ENCODE peak calls at places on chromosomes 16 and 17, in ten cellular contexts. N, K, X, Z, Y, G, W, S, D and M are unnamed samples.

GRCh38 chr17:82434216-82434565 is 15.8 kb upstream of the OGFOD3 start:
- DNase-seq in N (no peak), K (no peak), X (no peak), Z (no peak), Y (no peak), G (no peak), W (no peak), S (no peak), D (no peak), M (no peak)

GRCh38 chr17:32596666-32597065 is 109.9 kb downstream of the CDK5R1 start:
- DNase-seq in N (no peak), K (no peak), X (peak), Z (no peak), Y (peak), G (peak), W (no peak), S (no peak), D (no peak), M (no peak)

GRCh38 chr16:30839523-30840227 is 52.7 kb upstream of the ZNF629 start:
- DNase-seq in N (no peak), K (no peak), X (no peak), Z (no peak), Y (no peak), G (no peak), W (peak), S (no peak), D (no peak), M (no peak)

GRCh38 chr17:36939944-36940312 is 2.7 kb downstream of the LHX1 start:
- DNase-seq in N (no peak), K (no peak), X (no peak), Z (no peak), Y (no peak), G (no peak), W (no peak), S (peak), D (no peak), M (no peak)

GRCh38 chr16:87842209-87842869 is 27.0 kb downstream of the SLC7A5 start:
- DNase-seq in N (no peak), K (no peak), X (no peak), Z (no peak), Y (no peak), G (no peak), W (no peak), S (no peak), D (no peak), M (no peak)

GRCh38 chr16:21283521-21284289 is 5.6 kb upstream of the CRYM start:
- DNase-seq in N (no peak), K (peak), X (peak), Z (no peak), Y (peak), G (no peak), W (no peak), S (peak), D (no peak), M (peak)

GRCh38 chr16:56247018-56247417 is 55.7 kb downstream of the GNAO1 start:
- DNase-seq in N (no peak), K (no peak), X (no peak), Z (no peak), Y (no peak), G (no peak), W (no peak), S (no peak), D (no peak), M (no peak)

GRCh38 chr16:8863594-8864424 is 5.0 kb downstream of the CARHSP1 start:
- DNase-seq in N (no peak), K (no peak), X (peak), Z (no peak), Y (no peak), G (no peak), W (no peak), S (peak), D (no peak), M (peak)

GRCh38 chr17:58394534-58395223 is 22.7 kb downstream of the RNF43 start:
- DNase-seq in N (no peak), K (no peak), X (no peak), Z (no peak), Y (no peak), G (no peak), W (no peak), S (no peak), D (no peak), M (no peak)

GRCh38 chr16:29306953-29307597 is 99.4 kb downstream of the NPIPB11 start:
- DNase-seq in N (no peak), K (no peak), X (no peak), Z (no peak), Y (no peak), G (no peak), W (no peak), S (no peak), D (no peak), M (no peak)

GRCh38 chr17:2012499-2012898 is 12.6 kb downstream of the RTN4RL1 start:
- DNase-seq in N (no peak), K (no peak), X (no peak), Z (no peak), Y (no peak), G (no peak), W (no peak), S (no peak), D (no peak), M (no peak)

GRCh38 chr16:58639836-58640235 is 10.2 kb upstream of the CNOT1 start:
- DNase-seq in N (no peak), K (no peak), X (no peak), Z (no peak), Y (no peak), G (no peak), W (no peak), S (no peak), D (no peak), M (no peak)

GRCh38 chr17:55426851-55427586 is 5.4 kb upstream of the MMD start:
- DNase-seq in N (no peak), K (no peak), X (no peak), Z (no peak), Y (no peak), G (no peak), W (no peak), S (no peak), D (no peak), M (no peak)

GRCh38 chr17:27333410-27333980 is 39.6 kb downstream of the WSB1 start:
- DNase-seq in N (peak), K (no peak), X (peak), Z (no peak), Y (no peak), G (no peak), W (no peak), S (no peak), D (no peak), M (no peak)

GRCh38 chr16:72658888-72659717 is 388.8 kb downstream of the ZFHX3 start:
- DNase-seq in N (no peak), K (no peak), X (no peak), Z (no peak), Y (peak), G (no peak), W (no peak), S (no peak), D (no peak), M (no peak)

GRCh38 chr17:45170976-45171337 is 9.3 kb downstream of the HEXIM2 start:
- DNase-seq in N (no peak), K (peak), X (no peak), Z (no peak), Y (no peak), G (peak), W (no peak), S (no peak), D (peak), M (peak)

GRCh38 chr16:71540-72341 is 690 bp downstream of the RHBDF1 start:
- DNase-seq in N (no peak), K (peak), X (peak), Z (no peak), Y (no peak), G (peak), W (no peak), S (peak), D (peak), M (peak)

GRCh38 chr17:45425125-45425983 is 7.3 kb downstream of the ARHGAP27 start:
- DNase-seq in N (no peak), K (peak), X (peak), Z (peak), Y (no peak), G (peak), W (peak), S (peak), D (peak), M (peak)

GRCh38 chr16:47139561-47140185 is 4.1 kb downstream of the NETO2 start:
- DNase-seq in N (no peak), K (no peak), X (peak), Z (no peak), Y (no peak), G (no peak), W (no peak), S (no peak), D (no peak), M (no peak)

GRCh38 chr17:20116683-20117309 is 107.6 kb downstream of the SPECC1 start:
- DNase-seq in N (peak), K (peak), X (peak), Z (peak), Y (peak), G (peak), W (peak), S (peak), D (no peak), M (no peak)

GRCh38 chr16:14505846-14506245 is 124.2 kb downstream of the PARN start:
- DNase-seq in N (no peak), K (no peak), X (no peak), Z (peak), Y (no peak), G (no peak), W (no peak), S (no peak), D (no peak), M (no peak)

GRCh38 chr16:15609286-15609649 is 33.7 kb downstream of the MARF1 start:
- DNase-seq in N (no peak), K (no peak), X (no peak), Z (no peak), Y (no peak), G (no peak), W (no peak), S (no peak), D (no peak), M (no peak)

GRCh38 chr16:68452176-68452575 is 3.9 kb upstream of the SMPD3 start:
- DNase-seq in N (no peak), K (no peak), X (no peak), Z (no peak), Y (no peak), G (peak), W (no peak), S (no peak), D (no peak), M (no peak)

GRCh38 chr17:20310481-20310880 is 156.9 kb downstream of the LGALS9B start:
- DNase-seq in N (no peak), K (no peak), X (no peak), Z (no peak), Y (no peak), G (no peak), W (no peak), S (no peak), D (no peak), M (no peak)

GRCh38 chr16:82331974-82332750 is 162.1 kb upstream of the MPHOSPH6 start:
- DNase-seq in N (no peak), K (no peak), X (no peak), Z (peak), Y (no peak), G (no peak), W (no peak), S (no peak), D (no peak), M (no peak)

GRCh38 chr17:72515291-72516065 is 394.7 kb downstream of the SOX9 start:
- DNase-seq in N (no peak), K (no peak), X (no peak), Z (peak), Y (no peak), G (no peak), W (peak), S (no peak), D (no peak), M (no peak)

GRCh38 chr17:30926516-30926915 is 4.8 kb downstream of the ADAP2 start:
- DNase-seq in N (no peak), K (no peak), X (no peak), Z (no peak), Y (no peak), G (no peak), W (no peak), S (no peak), D (no peak), M (no peak)

GRCh38 chr17:79071161-79071560 is 3.5 kb upstream of the ENGASE start:
- DNase-seq in N (peak), K (no peak), X (no peak), Z (no peak), Y (no peak), G (no peak), W (no peak), S (no peak), D (no peak), M (no peak)